ENCODE peak calls at places on chromosomes 2 and 18, in five cellular contexts. R, N, U, E and J are unnamed samples.

GRCh38 chr2:174606336-174606735 is 8.7 kb upstream of the WIPF1 start:
- DNase-seq in E (peak; percentile 51), U (peak; percentile 68), R (peak; percentile 53), N (peak; percentile 82), J (peak; percentile 89)

GRCh38 chr18:24601624-24602023 is 141.2 kb downstream of the HRH4 start:
- DNase-seq in E (peak; percentile 40), U (no peak), R (no peak), N (no peak), J (no peak)

GRCh38 chr2:219274392-219274921 is 4.7 kb upstream of the DNAJB2 start:
- DNase-seq in E (peak; percentile 88), U (peak; percentile 95), R (peak; percentile 75), N (peak; percentile 70), J (peak; percentile 79)

GRCh38 chr18:49725809-49726514 is 87.4 kb downstream of the ACAA2 start:
- DNase-seq in N (peak; percentile 99), R (no peak), E (peak; percentile 71), U (peak; percentile 19), J (peak; percentile 100)

GRCh38 chr2:100822587-100823248 is 2.8 kb downstream of the NPAS2 start:
- DNase-seq in E (peak; percentile 41), R (peak; percentile 55), U (no peak), N (peak; percentile 43), J (peak; percentile 35)

GRCh38 chr2:169480079-169480465 is 778 bp downstream of the BBS5 start:
- DNase-seq in U (no peak), N (peak; percentile 3), R (no peak), E (no peak), J (peak; percentile 18)

GRCh38 chr2:237904806-237905599 is 45.6 kb downstream of the RAMP1 start:
- DNase-seq in N (peak; percentile 27), E (no peak), R (no peak), U (no peak), J (peak; percentile 52)

GRCh38 chr2:109690457-109690821 is 76.3 kb downstream of the SOWAHC start:
- DNase-seq in R (no peak), E (no peak), U (no peak), N (no peak), J (no peak)

GRCh38 chr2:64952896-64953482 is 36.2 kb upstream of the SLC1A4 start:
- DNase-seq in R (no peak), U (no peak), E (peak; percentile 65), N (peak; percentile 88), J (peak; percentile 93)

GRCh38 chr18:44700652-44701051 is 20.0 kb downstream of the SETBP1 start:
- DNase-seq in E (peak; percentile 63), U (no peak), N (peak; percentile 43), R (no peak), J (peak; percentile 17)

GRCh38 chr2:134402385-134402784 is 148.5 kb downstream of the MGAT5 start:
- DNase-seq in E (no peak), N (peak; percentile 56), R (peak; percentile 65), U (no peak), J (peak; percentile 55)

GRCh38 chr2:102241616-102242260 is 54.9 kb downstream of the IL1RL2 start:
- DNase-seq in N (no peak), U (no peak), R (no peak), E (peak; percentile 66), J (peak; percentile 32)

GRCh38 chr2:178553047-178553446 is 72.8 kb downstream of the PLEKHA3 start:
- DNase-seq in U (peak; percentile 70), N (peak; percentile 83), E (peak; percentile 82), R (peak; percentile 82), J (peak; percentile 94)

GRCh38 chr2:138373993-138374408 is 127.6 kb upstream of the SPOPL start:
- DNase-seq in N (peak; percentile 50), U (peak; percentile 54), E (peak; percentile 17), R (peak; percentile 18), J (peak; percentile 56)

GRCh38 chr2:186687774-186688173 is 6.1 kb upstream of the FAM171B start:
- DNase-seq in E (no peak), N (no peak), R (no peak), U (peak; percentile 5), J (peak; percentile 30)

GRCh38 chr2:13106302-13106701 is 389.6 kb downstream of the TRIB2 start:
- DNase-seq in R (no peak), N (no peak), E (no peak), U (no peak), J (no peak)

GRCh38 chr2:85907671-85908157 is 18.9 kb upstream of the ST3GAL5 start:
- DNase-seq in N (no peak), R (no peak), E (peak; percentile 89), U (no peak), J (no peak)

GRCh38 chr2:142880275-142880674 is 2.8 kb downstream of the KYNU start:
- DNase-seq in N (peak; percentile 75), E (peak; percentile 72), U (no peak), R (peak; percentile 56), J (peak; percentile 88)

GRCh38 chr2:11743531-11743815 is 3.0 kb upstream of the LPIN1 start:
- DNase-seq in R (no peak), N (no peak), U (no peak), E (no peak), J (no peak)

GRCh38 chr2:8525582-8526402 is 156.1 kb upstream of the ID2 start:
- DNase-seq in N (peak; percentile 31), U (peak; percentile 16), R (no peak), E (peak; percentile 6), J (peak; percentile 10)

GRCh38 chr2:46780411-46780800 is 135.2 kb downstream of the MCFD2 start:
- DNase-seq in E (no peak), U (no peak), R (no peak), N (no peak), J (no peak)

GRCh38 chr2:120298173-120298835 is 45.7 kb downstream of the RALB start:
- DNase-seq in E (no peak), U (no peak), R (no peak), N (peak; percentile 58), J (peak; percentile 81)

GRCh38 chr2:236769981-236770671 is 200.5 kb downstream of the ACKR3 start:
- DNase-seq in N (peak; percentile 99), R (peak; percentile 100), E (peak; percentile 99), U (peak; percentile 94), J (peak; percentile 90)

GRCh38 chr2:55779459-55780421 is 86.1 kb upstream of the PNPT1 start:
- DNase-seq in U (peak; percentile 96), R (peak; percentile 91), N (peak; percentile 81), E (peak; percentile 99), J (peak; percentile 87)

GRCh38 chr2:232925769-232926163 is 55.7 kb downstream of the SNORC start:
- DNase-seq in U (no peak), N (no peak), E (no peak), R (no peak), J (no peak)

GRCh38 chr2:190554357-190555006 is 20.0 kb upstream of the NEMP2 start:
- DNase-seq in U (no peak), R (no peak), E (no peak), N (no peak), J (peak; percentile 12)